ENCODE peak calls at places on chromosomes 4 and X, in seven cellular contexts. X is frontal cortex; B is HS-5; I is naive thymus-derived CD8-positive, alpha-beta T cell; V is activated CD4-positive, alpha-beta T cell treated with anti-CD3 and anti-CD28 coated beads, Interleukin-2, amount 50 U/mL, for 4 hours; A is GM12891; D is T-helper 2 cell. H is an unnamed sample.
A peak's percentile ranks its signal among the peaks of the same experiment; 100 is the strongest.

GRCh38 chr4:138567696-138568095 is 325.5 kb upstream of the SLC7A11 start:
- DNase-seq in X (no peak), B (no peak), I (no peak), V (no peak), A (no peak), D (no peak), H (no peak)

GRCh38 chrX:155857561-155857960 is 23.6 kb upstream of the VAMP7 start:
- DNase-seq in X (no peak), B (no peak), I (no peak), V (no peak), A (no peak), D (no peak), H (no peak)

GRCh38 chr4:173490256-173490655 is 39.8 kb downstream of the HAND2 start:
- DNase-seq in X (no peak), B (no peak), I (no peak), V (no peak), A (no peak), D (no peak), H (no peak)

GRCh38 chrX:69503835-69504625 is at the start of gene NALF2:
- DNase-seq in X (peak; percentile 53), B (peak; percentile 13), I (no peak), V (peak; percentile 12), A (no peak), D (peak; percentile 28), H (no peak)

GRCh38 chr4:72377491-72378194 is 191.4 kb downstream of the ADAMTS3 start:
- DNase-seq in X (no peak), B (no peak), I (no peak), V (no peak), A (no peak), D (no peak), H (no peak)

GRCh38 chr4:15244354-15244753 is 183.5 kb upstream of the C1QTNF7 start:
- DNase-seq in X (no peak), B (no peak), I (no peak), V (no peak), A (no peak), D (no peak), H (no peak)

GRCh38 chr4:154254999-154255398 is 236.6 kb downstream of the DCHS2 start:
- DNase-seq in X (no peak), B (no peak), I (no peak), V (no peak), A (no peak), D (no peak), H (no peak)

GRCh38 chrX:64176876-64177275 is 28.6 kb downstream of the AMER1 start:
- DNase-seq in X (no peak), B (no peak), I (no peak), V (no peak), A (no peak), D (no peak), H (no peak)

GRCh38 chrX:39809326-39809725 is 288.4 kb downstream of the BCOR start:
- DNase-seq in X (no peak), B (peak; percentile 54), I (no peak), V (no peak), A (no peak), D (no peak), H (no peak)

GRCh38 chr4:1793496-1793840 is 375 bp downstream of the FGFR3 start:
- DNase-seq in X (no peak), B (no peak), I (no peak), V (peak; percentile 13), A (no peak), D (peak; percentile 34), H (no peak)

GRCh38 chr4:84499065-84499982 is at the start of gene NKX6-1:
- DNase-seq in X (peak; percentile 68), B (peak; percentile 59), I (no peak), V (no peak), A (no peak), D (peak; percentile 19), H (no peak)

GRCh38 chrX:123731987-123732678 is 719 bp downstream of the THOC2 start:
- DNase-seq in X (no peak), B (no peak), I (no peak), V (no peak), A (no peak), D (no peak), H (no peak)

GRCh38 chr4:186067757-186068385 is 1.1 kb upstream of the TLR3 start:
- DNase-seq in X (no peak), B (peak; percentile 22), I (peak; percentile 30), V (peak; percentile 18), A (no peak), D (peak; percentile 63), H (no peak)

GRCh38 chr4:92387459-92388069 is 83.8 kb downstream of the GRID2 start:
- DNase-seq in X (peak; percentile 1), B (peak; percentile 36), I (no peak), V (no peak), A (no peak), D (peak; percentile 2), H (no peak)

GRCh38 chr4:38621004-38621684 is 42.9 kb upstream of the KLF3 start:
- DNase-seq in X (no peak), B (peak; percentile 55), I (no peak), V (no peak), A (no peak), D (peak; percentile 79), H (no peak)

GRCh38 chr4:169341490-169341889 is 70.7 kb upstream of the SH3RF1 start:
- DNase-seq in X (no peak), B (no peak), I (no peak), V (no peak), A (no peak), D (no peak), H (no peak)

GRCh38 chr4:185374573-185374972 is 21.2 kb downstream of the LRP2BP start:
- DNase-seq in X (no peak), B (no peak), I (no peak), V (no peak), A (no peak), D (no peak), H (no peak)

GRCh38 chrX:103918584-103919335 is 43.7 kb upstream of the TMSB15B start:
- DNase-seq in X (no peak), B (peak; percentile 23), I (peak; percentile 52), V (peak; percentile 35), A (peak; percentile 38), D (peak; percentile 81), H (peak; percentile 34)

GRCh38 chrX:10526442-10526841 is 93.9 kb downstream of the MID1 start:
- DNase-seq in X (no peak), B (no peak), I (no peak), V (no peak), A (no peak), D (no peak), H (no peak)

GRCh38 chr4:14415146-14415545 is 587.1 kb upstream of the CPEB2 start:
- DNase-seq in X (no peak), B (no peak), I (no peak), V (no peak), A (no peak), D (no peak), H (no peak)

GRCh38 chrX:154530286-154530685 is 14.3 kb upstream of the FAM3A start:
- DNase-seq in X (no peak), B (no peak), I (no peak), V (no peak), A (no peak), D (no peak), H (no peak)

GRCh38 chr4:71268156-71268555 is 70.7 kb upstream of the SLC4A4 start:
- DNase-seq in X (no peak), B (no peak), I (no peak), V (no peak), A (no peak), D (no peak), H (no peak)